ENCODE peak calls at places on chromosomes 16 and 17, in four cellular contexts. D is A549, N is HepG2, A is K562. S is an unnamed sample.

GRCh38 chr16:63323055-63323454 is 1286.8 kb upstream of the CDH8 start:
- DNase-seq in D (no peak), N (no peak), A (no peak), S (no peak)

GRCh38 chr17:62895256-62895649 is 70.8 kb upstream of the TANC2 start:
- DNase-seq in D (no peak), N (no peak), A (no peak), S (no peak)

GRCh38 chr16:12395266-12395665 is 408.4 kb downstream of the CPPED1 start:
- DNase-seq in D (no peak), N (no peak), A (no peak), S (peak)

GRCh38 chr16:23134274-23134673 is 15.0 kb downstream of the USP31 start:
- DNase-seq in D (no peak), N (peak), A (no peak), S (no peak)

GRCh38 chr16:12661656-12662172 is 142.0 kb downstream of the CPPED1 start:
- DNase-seq in D (peak), N (peak), A (peak), S (peak)

GRCh38 chr16:81431554-81432353 is 12.9 kb upstream of the CMIP start:
- DNase-seq in D (peak), N (peak), A (no peak), S (peak)

GRCh38 chr16:28040039-28040438 is 23.5 kb downstream of the GSG1L start:
- DNase-seq in D (no peak), N (no peak), A (no peak), S (no peak)

GRCh38 chr16:88005968-88006367 is 54.7 kb downstream of the BANP start:
- DNase-seq in D (no peak), N (no peak), A (no peak), S (no peak)

GRCh38 chr17:62194401-62194800 is 129.3 kb upstream of the MED13 start:
- DNase-seq in D (no peak), N (no peak), A (no peak), S (no peak)

GRCh38 chr16:72467157-72467759 is 295.3 kb upstream of the PMFBP1 start:
- DNase-seq in D (peak), N (peak), A (peak), S (peak)

GRCh38 chr17:5282639-5283217 is 644 bp downstream of the RABEP1 start:
- DNase-seq in D (peak), N (no peak), A (peak), S (no peak)

GRCh38 chr17:16419074-16419928 is 3.9 kb downstream of the TRPV2 start:
- DNase-seq in D (peak), N (peak), A (peak), S (peak)

GRCh38 chr16:48542966-48543365 is 67.0 kb downstream of the N4BP1 start:
- DNase-seq in D (no peak), N (no peak), A (no peak), S (no peak)

GRCh38 chr16:48366165-48367093 is 18.8 kb downstream of the SIAH1 start:
- DNase-seq in D (peak), N (peak), A (peak), S (peak)

GRCh38 chr16:66853261-66854139 is 9.3 kb downstream of the CA7 start:
- DNase-seq in D (no peak), N (no peak), A (no peak), S (no peak)

GRCh38 chr17:39406951-39407350 is 5.5 kb upstream of the FBXL20 start:
- DNase-seq in D (no peak), N (no peak), A (no peak), S (no peak)

GRCh38 chr17:37182786-37183185 is 193.0 kb upstream of the C17orf78 start:
- DNase-seq in D (no peak), N (no peak), A (no peak), S (peak)

GRCh38 chr17:31548709-31549108 is 157.2 kb downstream of the RAB11FIP4 start:
- DNase-seq in D (no peak), N (no peak), A (peak), S (no peak)

GRCh38 chr16:74462361-74462760 is 41.1 kb upstream of the CLEC18B start:
- DNase-seq in D (no peak), N (no peak), A (no peak), S (no peak)

GRCh38 chr17:28896884-28897768 is at the start of gene FLOT2:
- DNase-seq in D (peak), N (peak), A (peak), S (peak)

GRCh38 chr17:6558276-6558675 is 1.9 kb upstream of the PITPNM3 start:
- DNase-seq in D (no peak), N (no peak), A (no peak), S (no peak)

GRCh38 chr17:6557040-6557438 is 684 bp upstream of the PITPNM3 start:
- DNase-seq in D (no peak), N (no peak), A (no peak), S (no peak)

GRCh38 chr17:6554871-6555330 is 1.5 kb downstream of the PITPNM3 start:
- DNase-seq in D (no peak), N (no peak), A (no peak), S (no peak)

GRCh38 chr17:6555331-6556120 is 829 bp downstream of the PITPNM3 start:
- DNase-seq in D (no peak), N (no peak), A (no peak), S (peak)

DNA sequence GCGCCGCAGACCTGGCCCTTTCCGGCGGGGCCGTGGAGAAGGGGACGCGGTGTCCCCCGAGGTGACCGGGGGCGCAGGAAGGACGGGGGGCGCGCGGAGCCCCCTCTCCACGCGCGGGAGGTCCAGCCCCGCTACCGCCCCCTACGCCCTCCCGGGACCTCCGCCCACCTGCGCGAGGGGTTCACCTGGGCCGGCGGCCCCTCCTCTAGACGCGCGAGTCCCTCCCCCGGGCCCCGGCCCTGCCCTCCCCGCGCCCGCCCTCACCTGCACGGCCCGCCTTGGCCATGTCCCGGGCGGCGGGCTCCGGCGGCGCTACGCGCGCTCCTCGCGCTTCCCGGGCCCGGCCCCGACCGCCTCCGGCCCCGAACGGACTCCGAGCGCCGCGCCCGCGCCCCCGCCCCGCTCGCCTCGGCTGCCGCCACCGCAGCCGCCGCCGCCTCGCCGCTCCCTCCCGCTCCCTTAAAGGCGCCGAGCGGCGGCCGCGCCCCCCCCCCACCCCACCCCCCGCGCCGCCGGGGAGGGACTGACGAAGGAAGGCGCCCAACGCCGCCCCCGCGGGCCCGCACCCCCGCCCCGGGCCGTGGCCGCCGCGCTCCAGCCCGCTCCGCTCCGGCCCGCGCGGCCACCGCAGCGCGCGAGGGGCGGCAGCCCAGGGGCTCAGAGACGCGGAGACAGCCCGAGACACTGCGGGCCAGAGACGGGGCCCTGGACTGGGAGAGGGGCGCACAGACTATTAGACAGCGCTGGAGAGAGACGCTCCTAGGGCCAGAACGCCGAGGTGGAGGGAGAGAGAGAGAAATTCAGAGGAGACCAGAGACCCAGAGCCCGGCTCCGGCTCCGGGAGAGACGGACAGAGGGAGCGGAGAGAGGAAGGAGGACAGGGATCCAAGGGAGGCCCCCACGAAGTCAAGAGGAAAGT is at the start of gene PITPNM3:
- DNase-seq in D (no peak), N (no peak), A (peak), S (no peak)
- H3K4me3 ChIP-seq in D (peak), N (peak), A (no peak), S (peak)

DNA sequence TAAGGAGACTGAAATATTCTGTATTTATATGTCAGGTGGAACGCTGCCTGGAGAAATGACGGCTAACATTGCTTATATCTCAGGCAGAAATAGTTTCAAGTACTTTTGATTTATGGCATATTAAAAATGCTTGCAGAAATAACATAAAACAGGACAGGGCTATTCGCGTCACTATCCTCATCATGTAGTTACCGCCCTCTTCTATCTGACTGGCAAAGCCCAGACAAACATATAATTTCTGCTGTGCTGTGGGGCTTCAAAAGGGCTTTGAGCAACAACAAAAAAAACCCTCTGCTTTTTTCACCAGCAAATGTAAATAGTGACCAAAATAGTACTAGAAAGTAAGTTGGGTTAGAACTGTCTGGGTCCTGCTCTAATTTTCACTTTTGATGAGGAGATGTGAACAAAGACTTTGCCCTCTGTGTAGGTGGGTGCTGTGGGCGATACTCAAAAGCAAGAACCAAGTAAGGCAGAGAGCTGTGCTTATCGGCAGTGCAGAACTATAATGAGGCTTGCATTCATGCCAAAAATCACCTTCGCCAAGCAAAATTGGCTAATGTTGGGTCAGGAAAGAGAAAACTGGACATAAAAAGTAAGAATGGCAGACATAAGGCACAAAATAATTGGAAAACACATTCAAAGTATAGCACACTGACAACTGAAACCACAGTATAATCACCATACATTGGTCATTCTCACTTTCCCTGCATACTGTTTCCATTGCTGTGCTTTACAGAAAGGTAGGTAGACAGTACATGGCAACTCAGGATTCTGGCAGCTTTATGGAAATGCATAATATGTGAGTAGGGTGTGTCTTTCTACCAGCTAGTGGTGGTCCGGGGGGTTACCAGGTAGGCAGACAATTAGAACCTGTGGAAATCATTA is 151.2 kb upstream of the AXIN2 start:
- DNase-seq in D (no peak), N (no peak), A (no peak), S (no peak)
- TF ChIP-seq MAZ in D (no peak), N (no peak), A (no peak), S (no peak)

GRCh38 chr17:43333438-43333943 is 65.3 kb upstream of the ARL4D start:
- DNase-seq in D (no peak), N (peak), A (no peak), S (no peak)
- H3K4me3 ChIP-seq in D (no peak), N (peak), A (no peak), S (no peak)

GRCh38 chr17:11389583-11389982 is 148.6 kb downstream of the SHISA6 start:
- DNase-seq in D (no peak), N (no peak), A (no peak), S (no peak)

GRCh38 chr17:11388061-11388460 is 147.0 kb downstream of the SHISA6 start:
- DNase-seq in D (no peak), N (no peak), A (no peak), S (no peak)

DNA sequence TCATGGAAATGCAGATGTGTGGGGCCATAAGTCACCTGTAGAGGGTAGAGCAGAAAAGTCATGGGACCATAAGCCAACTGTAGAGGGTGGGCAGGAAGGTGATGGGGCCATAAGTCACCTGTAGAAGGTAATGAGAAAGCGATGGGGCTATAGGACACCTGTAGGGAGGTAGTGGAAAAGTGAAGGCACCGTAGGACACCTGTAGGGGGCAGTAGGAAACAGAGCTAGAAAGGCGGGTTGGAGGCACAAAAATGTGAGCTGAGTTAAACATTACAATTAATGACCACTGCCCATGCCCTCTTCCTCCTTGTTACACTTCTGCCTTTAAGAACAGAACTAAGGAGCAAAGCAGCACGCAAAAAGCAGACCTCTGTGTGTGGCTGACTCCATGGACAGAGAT is 150.1 kb downstream of the SHISA6 start:
- DNase-seq in D (no peak), N (peak), A (no peak), S (no peak)
- TF ChIP-seq MAZ in D (no peak), N (no peak), A (no peak), S (no peak)

GRCh38 chr16:56936491-56936890 is 4.5 kb downstream of the HERPUD1 start:
- DNase-seq in D (no peak), N (no peak), A (no peak), S (no peak)

GRCh38 chr16:56938664-56939513 is 6.9 kb downstream of the HERPUD1 start:
- DNase-seq in D (no peak), N (no peak), A (no peak), S (no peak)

GRCh38 chr16:56939801-56940200 is 7.9 kb downstream of the HERPUD1 start:
- DNase-seq in D (no peak), N (no peak), A (peak), S (no peak)

GRCh38 chr16:56935201-56935600 is 3.3 kb downstream of the HERPUD1 start:
- DNase-seq in D (no peak), N (no peak), A (no peak), S (no peak)

GRCh38 chr16:56936950-56937349 is 5.0 kb downstream of the HERPUD1 start:
- DNase-seq in D (no peak), N (no peak), A (no peak), S (no peak)
- H3K4me3 ChIP-seq in D (no peak), N (no peak), A (no peak), S (no peak)

S was measured in IMR-90.